ENCODE peak calls at places on chromosomes 16 and 17, in seven cellular contexts. O, Y, S, N, W, L and R are unnamed samples.
A peak's percentile ranks its signal among the peaks of the same experiment; 100 is the strongest.

GRCh38 chr16:71900336-71900735 is 5.0 kb downstream of the IST1 start:
- DNase-seq in O (peak; percentile 14), Y (no peak), S (no peak), N (no peak), W (no peak), L (peak; percentile 28), R (no peak)

GRCh38 chr16:11857161-11857560 is 5.8 kb upstream of the RSL1D1 start:
- DNase-seq in O (peak; percentile 19), Y (no peak), S (no peak), N (no peak), W (no peak), L (peak; percentile 58), R (peak; percentile 70)

GRCh38 chr16:67256701-67257230 is 8.0 kb downstream of the SLC9A5 start:
- DNase-seq in O (no peak), Y (no peak), S (no peak), N (no peak), W (no peak), L (no peak), R (no peak)

GRCh38 chr17:79647456-79647915 is 36.6 kb upstream of the RBFOX3 start:
- DNase-seq in O (no peak), Y (no peak), S (peak; percentile 33), N (peak; percentile 20), W (no peak), L (no peak), R (no peak)

GRCh38 chr17:7438050-7438614 is 1.2 kb upstream of the FGF11 start:
- DNase-seq in O (peak; percentile 30), Y (peak; percentile 58), S (peak; percentile 93), N (peak; percentile 90), W (peak; percentile 59), L (peak; percentile 44), R (no peak)

GRCh38 chr17:10050597-10051101 is 145.6 kb upstream of the RCVRN start:
- DNase-seq in O (peak; percentile 17), Y (no peak), S (no peak), N (no peak), W (no peak), L (peak; percentile 84), R (peak; percentile 88)

GRCh38 chr17:6768447-6768846 is 7.6 kb upstream of the FBXO39 start:
- DNase-seq in O (no peak), Y (no peak), S (no peak), N (no peak), W (no peak), L (no peak), R (no peak)

GRCh38 chr17:72116692-72117469 is 3.9 kb upstream of the SOX9 start:
- DNase-seq in O (no peak), Y (no peak), S (no peak), N (no peak), W (no peak), L (peak; percentile 51), R (peak; percentile 30)

GRCh38 chr17:49766918-49767530 is 3.1 kb upstream of the FAM117A start:
- DNase-seq in O (no peak), Y (no peak), S (no peak), N (no peak), W (no peak), L (no peak), R (no peak)

DNA sequence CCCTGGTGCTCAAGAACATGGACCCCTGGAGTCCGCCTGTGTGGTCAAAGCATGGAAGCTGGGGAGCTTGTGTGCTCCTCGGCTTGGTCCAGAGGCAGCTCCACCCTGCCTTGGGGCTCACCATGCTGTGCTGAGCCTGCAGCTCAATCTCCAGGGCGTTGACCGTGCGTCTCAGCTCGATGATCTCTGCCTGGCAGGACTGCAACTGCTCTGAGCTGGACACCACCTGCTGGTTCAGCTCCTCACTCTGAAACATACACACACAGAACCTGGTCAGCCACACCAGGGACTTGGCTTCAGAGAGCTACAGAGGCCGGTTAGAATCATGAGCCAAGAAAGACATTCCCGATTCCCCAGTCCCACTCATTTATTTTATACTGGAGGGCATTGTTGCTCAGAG is 2.7 kb downstream of the KRT35 start:
- DNase-seq in O (no peak), Y (no peak), S (no peak), N (no peak), W (no peak), L (no peak), R (no peak)
- H2AK5ac ChIP-seq in O (no peak overlapping the region), Y (no peak overlapping the region), S (no peak overlapping the region), N (no peak overlapping the region), W (no peak overlapping the region), L (no peak overlapping the region), R (peak overlapping the region; percentile 51)

GRCh38 chr17:32287804-32288511 is 22.3 kb downstream of the RHBDL3 start:
- DNase-seq in O (no peak), Y (no peak), S (no peak), N (peak; percentile 74), W (no peak), L (no peak), R (no peak)
- H2AK5ac ChIP-seq in O (no peak overlapping the region), Y (peak overlapping the region; percentile 9), S (peak overlapping the region; percentile 87), N (no peak overlapping the region), W (no peak overlapping the region), L (no peak overlapping the region), R (no peak overlapping the region)

DNA sequence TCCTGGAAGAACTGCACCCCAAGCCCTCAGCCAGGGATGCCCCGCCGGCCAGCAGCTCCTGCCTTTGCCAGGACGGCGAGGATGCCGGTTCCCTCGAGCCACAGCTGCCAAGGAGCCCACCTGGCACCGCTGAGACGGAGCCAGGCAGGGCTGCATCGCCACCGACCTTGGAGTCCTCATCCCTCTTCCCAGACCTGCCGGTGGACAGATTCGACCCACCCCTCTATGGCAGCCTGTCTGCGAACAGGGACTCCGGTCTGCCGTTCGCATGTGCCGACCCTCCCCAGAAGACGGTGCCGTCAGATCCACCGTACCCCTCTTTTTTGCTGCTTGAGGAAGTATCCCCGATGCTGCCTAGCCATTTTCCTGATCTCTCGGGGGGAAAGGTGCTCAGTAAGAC is 21.4 kb upstream of the ZFPM1 start:
- DNase-seq in O (no peak), Y (no peak), S (no peak), N (no peak), W (no peak), L (no peak), R (no peak)
- H2AK5ac ChIP-seq in O (no peak overlapping the region), Y (peak overlapping the region; percentile 94), S (peak overlapping the region; percentile 82), N (no peak overlapping the region), W (no peak overlapping the region), L (no peak overlapping the region), R (no peak overlapping the region)

DNA sequence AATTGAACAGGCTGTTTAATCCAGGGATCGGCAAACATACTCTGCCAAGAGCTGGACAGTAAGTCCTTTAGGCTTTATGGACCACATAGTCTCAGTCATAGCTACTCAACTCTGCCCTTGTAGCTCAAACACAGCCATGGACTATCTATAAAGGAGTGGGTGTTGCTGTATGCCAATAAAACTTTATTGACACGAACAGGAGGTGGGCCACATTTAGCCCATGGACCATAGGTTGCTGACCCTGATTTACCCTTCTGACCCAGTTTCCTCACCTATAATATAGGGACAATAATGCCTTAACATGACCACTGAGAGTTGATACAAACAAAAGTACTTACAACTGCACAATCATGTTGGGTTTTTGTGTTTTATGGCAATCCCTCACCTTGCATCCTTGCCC is 257.0 kb upstream of the SDK2 start:
- DNase-seq in O (no peak), Y (no peak), S (no peak), N (peak; percentile 13), W (no peak), L (no peak), R (no peak)
- H2AK5ac ChIP-seq in O (no peak overlapping the region), Y (peak overlapping the region; percentile 67), S (no peak overlapping the region), N (no peak overlapping the region), W (no peak overlapping the region), L (no peak overlapping the region), R (no peak overlapping the region)

GRCh38 chr16:80337786-80338185 is 203.0 kb upstream of the DYNLRB2 start:
- DNase-seq in O (no peak), Y (no peak), S (peak; percentile 31), N (no peak), W (no peak), L (no peak), R (no peak)
- H2AK5ac ChIP-seq in O (no peak overlapping the region), Y (no peak overlapping the region), S (no peak overlapping the region), N (no peak overlapping the region), W (no peak overlapping the region), L (no peak overlapping the region), R (no peak overlapping the region)

GRCh38 chr17:77027271-77027670 is 113.5 kb upstream of the SEC14L1 start:
- DNase-seq in O (no peak), Y (no peak), S (no peak), N (no peak), W (no peak), L (no peak), R (no peak)
- H2AK5ac ChIP-seq in O (no peak overlapping the region), Y (no peak overlapping the region), S (no peak overlapping the region), N (no peak overlapping the region), W (no peak overlapping the region), L (no peak overlapping the region), R (no peak overlapping the region)

GRCh38 chr17:82698974-82699442 is 510 bp upstream of the RAB40B start:
- DNase-seq in O (peak; percentile 17), Y (peak; percentile 40), S (no peak), N (no peak), W (no peak), L (no peak), R (no peak)
- H2AK5ac ChIP-seq in O (no peak overlapping the region), Y (peak overlapping the region; percentile 89), S (no peak overlapping the region), N (no peak overlapping the region), W (no peak overlapping the region), L (no peak overlapping the region), R (no peak overlapping the region)

DNA sequence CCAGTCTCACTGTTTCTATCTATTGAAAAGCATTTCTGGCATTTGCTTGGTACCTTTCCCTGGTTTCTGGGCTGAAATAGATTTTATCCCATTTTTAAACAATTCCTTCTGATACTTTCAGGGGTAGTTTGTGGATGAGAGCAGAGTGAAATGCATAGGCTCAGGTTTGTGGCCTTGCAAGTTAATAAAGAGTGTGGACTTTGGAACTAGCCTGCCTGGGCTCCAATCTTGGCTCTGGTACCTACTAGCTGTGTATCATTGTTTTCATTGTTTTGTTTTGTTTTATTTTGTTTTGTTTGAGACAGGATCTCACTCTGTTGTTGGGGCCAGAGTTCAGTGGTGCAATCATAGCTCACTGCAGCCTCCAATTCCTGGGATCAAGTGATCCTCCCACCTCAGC is 175.5 kb downstream of the PRKCB start:
- DNase-seq in O (no peak), Y (no peak), S (no peak), N (no peak), W (no peak), L (no peak), R (no peak)
- H2AK5ac ChIP-seq in O (no peak overlapping the region), Y (no peak overlapping the region), S (no peak overlapping the region), N (no peak overlapping the region), W (no peak overlapping the region), L (no peak overlapping the region), R (no peak overlapping the region)

GRCh38 chr17:81879121-81879520 is 8.0 kb upstream of the ARHGDIA start:
- DNase-seq in O (no peak), Y (no peak), S (no peak), N (no peak), W (no peak), L (no peak), R (no peak)
- H2AK5ac ChIP-seq in O (no peak overlapping the region), Y (no peak overlapping the region), S (no peak overlapping the region), N (no peak overlapping the region), W (no peak overlapping the region), L (no peak overlapping the region), R (peak overlapping the region; percentile 71)